ENCODE peak calls at places on chromosome X, in seven cellular contexts. T is heart left ventricle, S is sigmoid colon, E is esophagus squamous epithelium, M is HCT116, Y is breast epithelium, L is ovary. K is an unnamed sample. For H3K4me1, the result is how much of the 10 kb centered on the place peaks cover.

GRCh38 chrX:17968367-17968766 is 107.3 kb upstream of the RAI2 start:
- DNase-seq in T (no peak), S (no peak), E (no peak), M (no peak), Y (no peak), L (no peak), K (no peak)

GRCh38 chrX:155864655-155865054 is 16.5 kb upstream of the VAMP7 start:
- DNase-seq in T (no peak), S (no peak), E (no peak), M (no peak), Y (no peak), L (no peak), K (no peak)

GRCh38 chrX:37350034-37350365 is 836 bp downstream of the PRRG1 start:
- DNase-seq in T (peak), S (no peak), E (no peak), M (no peak), Y (no peak), L (peak), K (no peak)

GRCh38 chrX:21730011-21730410 is 27.9 kb downstream of the SMPX start:
- DNase-seq in T (no peak), S (no peak), E (no peak), M (no peak), Y (no peak), L (no peak), K (no peak)

GRCh38 chrX:134512566-134512965 is 52.6 kb downstream of the HPRT1 start:
- DNase-seq in T (no peak), S (no peak), E (no peak), M (peak), Y (no peak), L (no peak), K (no peak)

GRCh38 chrX:96971812-96972211 is 88.1 kb downstream of the RPA4 start:
- DNase-seq in T (no peak), S (no peak), E (no peak), M (no peak), Y (no peak), L (no peak), K (no peak)

GRCh38 chrX:21383546-21383945 is 9.3 kb downstream of the CNKSR2 start:
- DNase-seq in T (no peak), S (no peak), E (no peak), M (no peak), Y (no peak), L (no peak), K (no peak)

GRCh38 chrX:88526385-88526784 is 220.6 kb upstream of the CPXCR1 start:
- DNase-seq in T (no peak), S (no peak), E (no peak), M (no peak), Y (no peak), L (no peak), K (no peak)

GRCh38 chrX:110286126-110286525 is 31.8 kb downstream of the AMMECR1 start:
- DNase-seq in T (no peak), S (peak), E (no peak), M (peak), Y (no peak), L (peak), K (no peak)

GRCh38 chrX:69226459-69227158 is 61.4 kb upstream of the PJA1 start:
- DNase-seq in T (no peak), S (no peak), E (no peak), M (no peak), Y (no peak), L (no peak), K (no peak)

GRCh38 chrX:48569958-48570357 is 4.3 kb upstream of the RBM3 start:
- DNase-seq in T (no peak), S (no peak), E (no peak), M (no peak), Y (no peak), L (no peak), K (no peak)

GRCh38 chrX:106919932-106920452 is at the start of gene CLDN2:
- DNase-seq in T (no peak), S (no peak), E (no peak), M (no peak), Y (no peak), L (no peak), K (no peak)

GRCh38 chrX:135707880-135708279 is 5.6 kb upstream of the CT45A1 start:
- DNase-seq in T (no peak), S (no peak), E (no peak), M (peak), Y (no peak), L (no peak), K (peak)

GRCh38 chrX:129759576-129760061 is 20.1 kb upstream of the SASH3 start:
- DNase-seq in T (peak), S (no peak), E (no peak), M (no peak), Y (no peak), L (no peak), K (no peak)

GRCh38 chrX:132488092-132488749 is 617 bp downstream of the MBNL3 start:
- DNase-seq in T (no peak), S (no peak), E (no peak), M (no peak), Y (no peak), L (peak), K (peak)

GRCh38 chrX:65866146-65866545 is 173.7 kb downstream of the VSIG4 start:
- DNase-seq in T (no peak), S (no peak), E (no peak), M (no peak), Y (no peak), L (no peak), K (no peak)

GRCh38 chrX:10649286-10649685 is 28.9 kb upstream of the MID1 start:
- DNase-seq in T (no peak), S (no peak), E (no peak), M (no peak), Y (no peak), L (no peak), K (no peak)

GRCh38 chrX:15430584-15430983 is 46.4 kb upstream of the VEGFD start:
- DNase-seq in T (no peak), S (no peak), E (no peak), M (no peak), Y (no peak), L (no peak), K (no peak)

GRCh38 chrX:51461053-51462050 is 35.0 kb downstream of the NUDT11 start:
- DNase-seq in T (no peak), S (no peak), E (no peak), M (peak), Y (no peak), L (no peak), K (no peak)

GRCh38 chrX:31222946-31223345 is 151.1 kb upstream of the FTHL17 start:
- DNase-seq in T (no peak), S (no peak), E (no peak), M (no peak), Y (no peak), L (no peak), K (no peak)

GRCh38 chrX:113868716-113869115 is 715.2 kb upstream of the HTR2C start:
- DNase-seq in T (no peak), S (no peak), E (no peak), M (no peak), Y (no peak), L (no peak), K (no peak)

GRCh38 chrX:134374294-134374693 is 85.7 kb upstream of the HPRT1 start:
- DNase-seq in T (no peak), S (no peak), E (no peak), M (no peak), Y (no peak), L (no peak), K (no peak)

GRCh38 chrX:88991583-88992132 is 244.6 kb downstream of the CPXCR1 start:
- DNase-seq in T (no peak), S (no peak), E (no peak), M (no peak), Y (no peak), L (no peak), K (no peak)

GRCh38 chrX:71367396-71367795 is 1.2 kb downstream of the TAF1 start:
- DNase-seq in T (no peak), S (no peak), E (no peak), M (no peak), Y (no peak), L (no peak), K (peak)

GRCh38 chrX:32155044-32155638 is 1056.2 kb downstream of the DMD start:
- DNase-seq in T (no peak), S (no peak), E (no peak), M (no peak), Y (no peak), L (no peak), K (no peak)

GRCh38 chrX:38882894-38883620 is 81.8 kb downstream of the MID1IP1 start:
- DNase-seq in T (no peak), S (no peak), E (no peak), M (peak), Y (no peak), L (no peak), K (no peak)

GRCh38 chrX:107323786-107324492 is 117.5 kb downstream of the DNAAF6 start:
- DNase-seq in T (no peak), S (peak), E (no peak), M (no peak), Y (no peak), L (no peak), K (no peak)

GRCh38 chrX:69033936-69034335 is 131.3 kb downstream of the PJA1 start:
- DNase-seq in T (no peak), S (no peak), E (no peak), M (no peak), Y (no peak), L (no peak), K (peak)

GRCh38 chrX:151680805-151681204 is 14.5 kb upstream of the PRRG3 start:
- DNase-seq in T (no peak), S (no peak), E (no peak), M (peak), Y (peak), L (peak), K (peak)

GRCh38 chrX:54920610-54921426 is at the start of gene TRO:
- DNase-seq in T (no peak), S (no peak), E (no peak), M (no peak), Y (no peak), L (no peak), K (no peak)

GRCh38 chrX:37371578-37371981 is 22.4 kb downstream of the PRRG1 start:
- DNase-seq in T (peak), S (no peak), E (no peak), M (no peak), Y (no peak), L (no peak), K (no peak)

GRCh38 chrX:56788229-56788628 is 59.2 kb downstream of the NBDY start:
- DNase-seq in T (no peak), S (peak), E (no peak), M (no peak), Y (no peak), L (no peak), K (no peak)

GRCh38 chrX:54208531-54208930 is 25.5 kb upstream of the FAM120C start:
- DNase-seq in T (no peak), S (no peak), E (no peak), M (no peak), Y (no peak), L (no peak), K (no peak)

GRCh38 chrX:111445485-111445884 is 33.5 kb upstream of the DCX start:
- DNase-seq in T (no peak), S (no peak), E (no peak), M (peak), Y (no peak), L (no peak), K (no peak)

GRCh38 chrX:104351173-104351769 is 96.5 kb upstream of the ESX1 start:
- DNase-seq in T (no peak), S (no peak), E (no peak), M (peak), Y (no peak), L (no peak), K (no peak)

GRCh38 chrX:23786268-23786815 is 3.4 kb downstream of the SAT1 start:
- DNase-seq in T (no peak), S (no peak), E (no peak), M (no peak), Y (no peak), L (no peak), K (no peak)
- TF ChIP-seq POLR2A in T (no peak), S (no peak), E (no peak), M (peak), Y (no peak), L (no peak), K (peak)

GRCh38 chrX:41388543-41388942 is 54.6 kb downstream of the DDX3X start:
- DNase-seq in T (no peak), S (no peak), E (no peak), M (no peak), Y (no peak), L (no peak), K (no peak)

GRCh38 chrX:41386222-41386990 is 52.4 kb downstream of the DDX3X start:
- DNase-seq in T (no peak), S (no peak), E (no peak), M (no peak), Y (no peak), L (no peak), K (no peak)

GRCh38 chrX:41394293-41394692 is 52.9 kb upstream of the NYX start:
- DNase-seq in T (no peak), S (peak), E (no peak), M (no peak), Y (no peak), L (no peak), K (no peak)

GRCh38 chrX:41391606-41392005 is 55.5 kb upstream of the NYX start:
- DNase-seq in T (no peak), S (no peak), E (no peak), M (no peak), Y (no peak), L (no peak), K (no peak)

GRCh38 chrX:41389311-41389888 is 55.4 kb downstream of the DDX3X start:
- DNase-seq in T (no peak), S (no peak), E (no peak), M (no peak), Y (no peak), L (no peak), K (peak)
- H3K4me1 ChIP-seq in T (under half), S (under half), E (under half), M (under half), Y (under half), L (under half), K (under half)

GRCh38 chrX:46953597-46953996 is 41.4 kb downstream of the JADE3 start:
- DNase-seq in T (no peak), S (no peak), E (no peak), M (no peak), Y (no peak), L (no peak), K (no peak)
- H3K27ac ChIP-seq in T (no peak), S (no peak), E (no peak), M (no peak), Y (no peak), L (no peak), K (peak)

DNA sequence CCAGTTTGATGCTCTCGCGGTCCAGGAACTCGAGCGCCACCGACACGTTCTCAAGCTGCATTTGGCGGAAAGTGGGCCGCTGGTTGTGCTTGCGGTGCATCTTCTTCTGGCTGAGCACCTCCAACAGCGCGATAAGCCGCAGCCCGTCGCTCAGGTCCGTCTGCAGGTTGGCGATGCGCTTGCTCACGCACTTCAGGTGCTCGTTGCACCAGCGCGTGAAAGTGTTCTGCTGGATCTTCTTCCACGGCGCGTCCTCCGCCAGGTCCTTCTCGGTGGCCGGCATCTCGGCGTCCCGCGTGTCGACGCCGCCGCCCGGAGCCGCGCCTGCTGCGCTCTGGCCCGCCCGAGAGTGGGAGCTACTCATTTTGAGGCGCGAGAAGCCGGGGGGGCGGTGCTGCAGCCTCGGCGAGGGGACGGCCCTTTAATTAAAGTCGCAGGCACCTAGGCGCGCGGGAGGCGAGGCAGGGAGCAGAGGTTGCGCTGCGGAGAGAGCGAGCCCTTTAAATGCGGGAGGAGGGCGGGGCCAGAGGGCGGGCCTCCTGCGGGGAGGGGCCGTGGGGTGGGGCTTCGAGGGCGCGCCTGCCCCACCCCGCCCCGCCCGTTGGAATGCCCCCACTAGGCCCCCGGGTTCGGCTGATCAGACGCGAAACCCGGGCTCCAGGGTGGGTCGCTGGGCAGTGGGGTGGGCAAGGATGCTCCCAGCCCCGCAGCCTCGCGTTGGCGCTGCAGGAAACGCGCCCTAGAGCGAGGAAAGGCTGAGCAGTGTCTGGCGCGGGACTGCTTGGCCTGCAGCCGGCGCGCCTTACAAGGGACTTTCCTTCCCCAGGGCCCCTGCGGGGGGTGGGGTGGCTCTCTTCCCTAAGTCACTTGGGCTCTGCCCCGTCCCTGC is 3.3 kb downstream of the FLNA start:
- DNase-seq in T (peak), S (peak), E (peak), M (peak), Y (peak), L (peak), K (peak)
- TF ChIP-seq POLR2A in T (peak), S (peak), E (peak), M (peak), Y (peak), L (peak), K (peak)

DNA sequence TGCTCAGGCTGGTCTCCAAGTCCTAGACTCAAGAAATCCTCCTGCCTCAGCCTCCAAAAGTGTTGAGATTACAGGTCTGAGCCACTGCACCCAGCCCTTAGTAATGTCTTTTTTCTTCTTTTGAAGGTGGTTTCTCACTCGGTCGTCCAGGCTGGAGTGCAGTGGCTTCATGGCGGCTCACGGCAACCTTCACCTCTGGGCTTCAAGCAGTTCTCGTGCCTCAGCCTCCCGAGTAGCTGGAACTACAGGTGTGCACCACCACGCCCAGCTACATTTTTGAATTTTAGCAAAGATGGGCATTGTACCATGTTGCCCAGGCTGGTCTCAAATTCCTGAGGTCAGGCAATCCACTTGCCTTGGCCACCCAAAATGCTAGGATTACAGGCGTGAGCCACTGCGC is 32.3 kb upstream of the ASMTL start:
- DNase-seq in T (no peak), S (peak), E (no peak), M (no peak), Y (no peak), L (no peak), K (peak)
- H3K4me1 ChIP-seq in T (under half), S (under half), E (under half), M (under half), Y (under half), L (under half), K (under half)

DNA sequence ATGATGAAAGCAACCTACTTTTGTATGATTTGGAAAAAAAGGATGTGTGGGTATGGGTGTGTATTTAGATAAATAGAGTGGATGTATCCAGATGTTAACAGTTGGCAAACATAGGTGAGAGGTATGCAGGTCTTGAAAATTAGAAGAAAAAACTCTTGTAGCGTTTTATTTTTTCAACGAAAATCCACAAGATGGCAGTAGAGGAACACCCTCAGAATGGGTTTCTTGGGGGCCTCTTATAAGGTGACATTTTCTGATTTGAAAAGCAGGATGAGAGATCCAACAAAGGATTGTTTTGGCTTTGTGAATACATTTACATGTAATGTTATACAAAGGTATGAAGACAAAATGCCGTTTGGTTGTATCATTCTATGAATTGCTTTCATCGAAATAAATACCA is 68.3 kb downstream of the FMR1NB start:
- DNase-seq in T (no peak), S (no peak), E (no peak), M (peak), Y (no peak), L (no peak), K (no peak)
- H3K27ac ChIP-seq in T (no peak), S (no peak), E (no peak), M (no peak), Y (no peak), L (no peak), K (no peak)

GRCh38 chrX:119482497-119483480 is 14.5 kb downstream of the SLC25A5 start:
- DNase-seq in T (peak), S (peak), E (no peak), M (no peak), Y (peak), L (peak), K (peak)
- TF ChIP-seq POLR2A in T (no peak), S (no peak), E (no peak), M (no peak), Y (no peak), L (no peak), K (no peak)

GRCh38 chrX:11760958-11761357 is 2.9 kb downstream of the MSL3 start:
- DNase-seq in T (no peak), S (no peak), E (no peak), M (no peak), Y (no peak), L (no peak), K (no peak)

GRCh38 chrX:11759172-11759460 is 1.1 kb downstream of the MSL3 start:
- DNase-seq in T (no peak), S (no peak), E (no peak), M (no peak), Y (no peak), L (no peak), K (no peak)

GRCh38 chrX:11758400-11759171 is 549 bp downstream of the MSL3 start:
- DNase-seq in T (peak), S (peak), E (peak), M (peak), Y (peak), L (peak), K (peak)

GRCh38 chrX:11757729-11758399 is at the start of gene MSL3:
- DNase-seq in T (peak), S (peak), E (no peak), M (no peak), Y (peak), L (peak), K (peak)

DNA sequence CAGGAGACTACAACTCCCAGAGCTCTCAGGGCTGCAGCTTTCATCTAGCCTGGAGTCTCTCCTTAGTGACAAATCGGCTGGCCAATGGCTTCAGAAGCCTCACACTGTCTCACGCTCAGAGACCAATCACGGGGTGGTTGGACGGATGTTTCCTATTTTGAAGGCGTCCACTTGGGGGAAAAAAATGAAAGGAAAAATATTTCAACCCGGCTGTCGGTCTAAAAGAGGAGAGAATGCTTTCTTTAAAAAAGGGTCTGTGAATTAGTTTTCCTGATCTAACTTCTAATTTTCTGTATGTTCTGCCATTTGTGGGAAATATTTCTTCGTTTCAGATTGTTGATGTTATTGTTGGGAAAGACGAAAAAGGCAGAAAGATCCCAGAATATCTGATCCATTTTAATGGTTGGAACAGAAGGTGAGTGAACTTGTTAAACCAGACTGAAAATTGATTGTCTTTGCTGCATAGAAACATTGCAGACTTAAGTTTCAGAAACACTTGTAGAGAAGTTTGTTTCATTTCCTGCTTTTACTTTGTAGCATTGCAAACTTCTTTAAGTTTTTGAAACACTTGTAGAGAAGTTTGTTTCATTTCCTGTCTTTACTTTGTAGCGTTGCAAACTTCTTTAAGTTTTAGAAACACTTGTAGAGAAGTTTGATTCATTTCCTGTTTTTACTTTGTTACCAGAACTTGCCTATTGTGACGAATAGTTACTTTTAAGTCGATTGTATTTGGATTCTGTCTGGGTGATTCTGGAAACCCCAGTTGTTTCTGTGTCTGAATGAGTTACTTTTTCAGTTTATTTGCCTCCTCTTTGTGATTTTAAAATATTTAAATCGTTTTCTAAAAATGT is 1.6 kb downstream of the MSL3 start:
- DNase-seq in T (peak), S (peak), E (peak), M (peak), Y (peak), L (peak), K (peak)
- H3K4me1 ChIP-seq in T (under half), S (under half), E (under half), M (under half), Y (under half), L (under half), K (under half)